ENCODE peak calls at places on chromosomes 12 and 14, in four cellular contexts. One of them, this sample, is unnamed.

GRCh38 chr14:30621354-30621953 is 665 bp upstream of the SCFD1 start:
- DNase-seq in DMS 273 treated with DMSO at 0.1 percent for 48 hours: no peak
- DNase-seq in effector CD8-positive, alpha-beta T cell: no peak
- DNase-seq in dorsolateral prefrontal cortex: no peak
- DNase-seq in this sample: peak

GRCh38 chr12:27176765-27177164 is 67.3 kb upstream of the STK38L start:
- DNase-seq in effector CD8-positive, alpha-beta T cell: no peak
- DNase-seq in DMS 273 treated with DMSO at 0.1 percent for 48 hours: no peak
- DNase-seq in dorsolateral prefrontal cortex: no peak
- DNase-seq in this sample: no peak

GRCh38 chr14:94046696-94047250 is 20.6 kb downstream of the OTUB2 start:
- DNase-seq in effector CD8-positive, alpha-beta T cell: no peak
- DNase-seq in DMS 273 treated with DMSO at 0.1 percent for 48 hours: no peak
- DNase-seq in dorsolateral prefrontal cortex: no peak
- DNase-seq in this sample: no peak

GRCh38 chr14:85233756-85234545 is 296.0 kb upstream of the FLRT2 start:
- DNase-seq in dorsolateral prefrontal cortex: no peak
- DNase-seq in DMS 273 treated with DMSO at 0.1 percent for 48 hours: no peak
- DNase-seq in effector CD8-positive, alpha-beta T cell: no peak
- DNase-seq in this sample: no peak

GRCh38 chr14:45057349-45057748 is 26.6 kb upstream of the PRPF39 start:
- DNase-seq in dorsolateral prefrontal cortex: no peak
- DNase-seq in effector CD8-positive, alpha-beta T cell: no peak
- DNase-seq in DMS 273 treated with DMSO at 0.1 percent for 48 hours: no peak
- DNase-seq in this sample: no peak

GRCh38 chr14:31895206-31895605 is 181.9 kb upstream of the ARHGAP5 start:
- DNase-seq in DMS 273 treated with DMSO at 0.1 percent for 48 hours: no peak
- DNase-seq in effector CD8-positive, alpha-beta T cell: no peak
- DNase-seq in dorsolateral prefrontal cortex: no peak
- DNase-seq in this sample: no peak

GRCh38 chr12:70994217-70994788 is 73.8 kb upstream of the PTPRR start:
- DNase-seq in dorsolateral prefrontal cortex: no peak
- DNase-seq in effector CD8-positive, alpha-beta T cell: no peak
- DNase-seq in DMS 273 treated with DMSO at 0.1 percent for 48 hours: no peak
- DNase-seq in this sample: peak

GRCh38 chr12:49873361-49873934 is 30.3 kb downstream of the FAIM2 start:
- DNase-seq in dorsolateral prefrontal cortex: no peak
- DNase-seq in DMS 273 treated with DMSO at 0.1 percent for 48 hours: no peak
- DNase-seq in effector CD8-positive, alpha-beta T cell: no peak
- DNase-seq in this sample: no peak

GRCh38 chr14:105446971-105447370 is 27.3 kb downstream of the MTA1 start:
- DNase-seq in DMS 273 treated with DMSO at 0.1 percent for 48 hours: no peak
- DNase-seq in effector CD8-positive, alpha-beta T cell: no peak
- DNase-seq in dorsolateral prefrontal cortex: no peak
- DNase-seq in this sample: no peak

This sample was measured in NCI-H69.